ENCODE peak calls at places on chromosomes 13 and 19, in ten cellular contexts. R, I, G, D, B, J, P, L, X and F are unnamed samples.

GRCh38 chr19:29092712-29093552 is 120.0 kb downstream of the UQCRFS1 start:
- DNase-seq in R (no peak), I (no peak), G (no peak), D (no peak), B (no peak), J (no peak), P (no peak), L (peak; percentile 19), X (no peak), F (no peak)

GRCh38 chr19:47158367-47158791 is 27.7 kb downstream of the SAE1 start:
- DNase-seq in R (no peak), I (no peak), G (no peak), D (no peak), B (no peak), J (no peak), P (no peak), L (no peak), X (no peak), F (no peak)

GRCh38 chr13:105773887-105774538 is 761.4 kb downstream of the EFNB2 start:
- DNase-seq in R (no peak), I (no peak), G (no peak), D (peak; percentile 93), B (no peak), J (no peak), P (peak; percentile 12), L (no peak), X (no peak), F (peak; percentile 73)

GRCh38 chr19:35845215-35846037 is 6.9 kb downstream of the NPHS1 start:
- DNase-seq in R (no peak), I (peak; percentile 50), G (no peak), D (no peak), B (no peak), J (no peak), P (peak; percentile 49), L (no peak), X (no peak), F (peak; percentile 43)

GRCh38 chr13:20943519-20944012 is 41.0 kb upstream of the XPO4 start:
- DNase-seq in R (peak; percentile 95), I (peak; percentile 75), G (peak; percentile 61), D (peak; percentile 96), B (peak; percentile 50), J (peak; percentile 94), P (peak; percentile 79), L (peak; percentile 92), X (peak; percentile 3), F (peak; percentile 90)

GRCh38 chr19:1370579-1371361 is 12.9 kb upstream of the NDUFS7 start:
- DNase-seq in R (no peak), I (peak; percentile 62), G (no peak), D (no peak), B (no peak), J (no peak), P (no peak), L (no peak), X (no peak), F (no peak)

GRCh38 chr13:38686635-38687245 is at the start of gene FREM2:
- DNase-seq in R (no peak), I (peak; percentile 81), G (no peak), D (peak; percentile 49), B (no peak), J (no peak), P (peak; percentile 97), L (peak; percentile 87), X (no peak), F (peak; percentile 45)

GRCh38 chr19:11931051-11931450 is 6.1 kb downstream of the ZNF700 start:
- DNase-seq in R (peak; percentile 10), I (no peak), G (no peak), D (peak; percentile 65), B (no peak), J (no peak), P (no peak), L (no peak), X (no peak), F (no peak)

GRCh38 chr13:112679932-112680677 is 9.7 kb upstream of the ATP11A start:
- DNase-seq in R (no peak), I (no peak), G (no peak), D (no peak), B (no peak), J (peak; percentile 26), P (no peak), L (no peak), X (no peak), F (no peak)

GRCh38 chr13:31638577-31638976 is 100.7 kb upstream of the RXFP2 start:
- DNase-seq in R (peak; percentile 84), I (no peak), G (no peak), D (peak; percentile 87), B (no peak), J (no peak), P (no peak), L (no peak), X (no peak), F (peak; percentile 56)

GRCh38 chr19:5692785-5693194 is 2.7 kb downstream of the RPL36 start:
- DNase-seq in R (no peak), I (no peak), G (no peak), D (no peak), B (no peak), J (no peak), P (no peak), L (no peak), X (no peak), F (no peak)

GRCh38 chr13:92833071-92833470 is 393.5 kb upstream of the GPC6 start:
- DNase-seq in R (no peak), I (no peak), G (no peak), D (no peak), B (no peak), J (no peak), P (no peak), L (no peak), X (no peak), F (no peak)